ENCODE peak calls at places on chromosomes 16 and 17, in nine cellular contexts. One of them, this sample, is unnamed.
A peak's percentile ranks its signal among the peaks of the same experiment; 100 is the strongest.

GRCh38 chr16:30660424-30661251 is 2.4 kb downstream of the FBRS start:
- DNase-seq in CD8-positive, alpha-beta memory T cell: peak; percentile 61
- DNase-seq in vagina: no peak
- DNase-seq in stomach: no peak
- DNase-seq in small intestine: peak; percentile 93
- DNase-seq in neural progenitor cell: no peak
- DNase-seq in naive thymus-derived CD4-positive, alpha-beta T cell: peak; percentile 80
- DNase-seq in fibroblast of lung: no peak
- DNase-seq in lower lobe of right lung: no peak
- DNase-seq in this sample: no peak

GRCh38 chr17:41777579-41778188 is 8.8 kb downstream of the JUP start:
- DNase-seq in naive thymus-derived CD4-positive, alpha-beta T cell: no peak
- DNase-seq in fibroblast of lung: peak; percentile 98
- DNase-seq in CD8-positive, alpha-beta memory T cell: no peak
- DNase-seq in vagina: no peak
- DNase-seq in lower lobe of right lung: peak; percentile 71
- DNase-seq in small intestine: peak; percentile 50
- DNase-seq in stomach: peak; percentile 78
- DNase-seq in neural progenitor cell: no peak
- DNase-seq in this sample: peak; percentile 72

GRCh38 chr16:80862153-80862552 is 57.8 kb upstream of the CDYL2 start:
- DNase-seq in vagina: no peak
- DNase-seq in CD8-positive, alpha-beta memory T cell: no peak
- DNase-seq in stomach: no peak
- DNase-seq in naive thymus-derived CD4-positive, alpha-beta T cell: no peak
- DNase-seq in neural progenitor cell: no peak
- DNase-seq in small intestine: no peak
- DNase-seq in lower lobe of right lung: no peak
- DNase-seq in fibroblast of lung: no peak
- DNase-seq in this sample: no peak

GRCh38 chr16:57225978-57226377 is 19.1 kb upstream of the ARL2BP start:
- DNase-seq in fibroblast of lung: no peak
- DNase-seq in vagina: no peak
- DNase-seq in neural progenitor cell: no peak
- DNase-seq in lower lobe of right lung: no peak
- DNase-seq in naive thymus-derived CD4-positive, alpha-beta T cell: no peak
- DNase-seq in CD8-positive, alpha-beta memory T cell: no peak
- DNase-seq in small intestine: no peak
- DNase-seq in stomach: no peak
- DNase-seq in this sample: no peak

GRCh38 chr16:57725077-57725953 is 10.3 kb upstream of the KATNB1 start:
- DNase-seq in lower lobe of right lung: no peak
- DNase-seq in neural progenitor cell: no peak
- DNase-seq in stomach: no peak
- DNase-seq in small intestine: no peak
- DNase-seq in fibroblast of lung: no peak
- DNase-seq in vagina: no peak
- DNase-seq in CD8-positive, alpha-beta memory T cell: no peak
- DNase-seq in naive thymus-derived CD4-positive, alpha-beta T cell: no peak
- DNase-seq in this sample: no peak

GRCh38 chr16:67673712-67674580 is 7.3 kb downstream of the C16orf86 start:
- DNase-seq in stomach: peak; percentile 77
- DNase-seq in vagina: no peak
- DNase-seq in neural progenitor cell: no peak
- DNase-seq in naive thymus-derived CD4-positive, alpha-beta T cell: no peak
- DNase-seq in fibroblast of lung: peak; percentile 30
- DNase-seq in lower lobe of right lung: peak; percentile 81
- DNase-seq in CD8-positive, alpha-beta memory T cell: no peak
- DNase-seq in small intestine: peak; percentile 77
- DNase-seq in this sample: peak; percentile 71

GRCh38 chr17:72407336-72408121 is 286.7 kb downstream of the SOX9 start:
- DNase-seq in fibroblast of lung: peak; percentile 96
- DNase-seq in naive thymus-derived CD4-positive, alpha-beta T cell: no peak
- DNase-seq in stomach: peak; percentile 81
- DNase-seq in CD8-positive, alpha-beta memory T cell: no peak
- DNase-seq in neural progenitor cell: no peak
- DNase-seq in lower lobe of right lung: no peak
- DNase-seq in vagina: no peak
- DNase-seq in small intestine: peak; percentile 84
- DNase-seq in this sample: no peak

GRCh38 chr16:88534731-88535141 is 35.5 kb upstream of the ZC3H18 start:
- DNase-seq in vagina: no peak
- DNase-seq in stomach: no peak
- DNase-seq in lower lobe of right lung: peak; percentile 75
- DNase-seq in neural progenitor cell: peak; percentile 41
- DNase-seq in naive thymus-derived CD4-positive, alpha-beta T cell: no peak
- DNase-seq in small intestine: no peak
- DNase-seq in fibroblast of lung: peak; percentile 42
- DNase-seq in CD8-positive, alpha-beta memory T cell: no peak
- DNase-seq in this sample: peak; percentile 67

GRCh38 chr16:10926867-10927266 is 15.4 kb downstream of the DEXI start:
- DNase-seq in CD8-positive, alpha-beta memory T cell: no peak
- DNase-seq in neural progenitor cell: no peak
- DNase-seq in lower lobe of right lung: no peak
- DNase-seq in vagina: no peak
- DNase-seq in small intestine: no peak
- DNase-seq in naive thymus-derived CD4-positive, alpha-beta T cell: no peak
- DNase-seq in stomach: no peak
- DNase-seq in fibroblast of lung: no peak
- DNase-seq in this sample: no peak

GRCh38 chr16:10929853-10930754 is 12.2 kb downstream of the DEXI start:
- DNase-seq in CD8-positive, alpha-beta memory T cell: no peak
- DNase-seq in small intestine: no peak
- DNase-seq in fibroblast of lung: no peak
- DNase-seq in stomach: no peak
- DNase-seq in vagina: no peak
- DNase-seq in lower lobe of right lung: no peak
- DNase-seq in naive thymus-derived CD4-positive, alpha-beta T cell: no peak
- DNase-seq in neural progenitor cell: no peak
- DNase-seq in this sample: no peak

GRCh38 chr16:10926094-10926493 is 16.2 kb downstream of the DEXI start:
- DNase-seq in CD8-positive, alpha-beta memory T cell: no peak
- DNase-seq in lower lobe of right lung: no peak
- DNase-seq in vagina: no peak
- DNase-seq in stomach: no peak
- DNase-seq in fibroblast of lung: no peak
- DNase-seq in naive thymus-derived CD4-positive, alpha-beta T cell: no peak
- DNase-seq in neural progenitor cell: no peak
- DNase-seq in small intestine: no peak
- DNase-seq in this sample: no peak

GRCh38 chr16:10930755-10931093 is 11.5 kb downstream of the DEXI start:
- DNase-seq in CD8-positive, alpha-beta memory T cell: no peak
- DNase-seq in lower lobe of right lung: no peak
- DNase-seq in fibroblast of lung: no peak
- DNase-seq in vagina: no peak
- DNase-seq in naive thymus-derived CD4-positive, alpha-beta T cell: no peak
- DNase-seq in stomach: no peak
- DNase-seq in neural progenitor cell: no peak
- DNase-seq in small intestine: no peak
- DNase-seq in this sample: no peak

GRCh38 chr16:10927497-10928112 is 14.7 kb downstream of the DEXI start:
- DNase-seq in lower lobe of right lung: no peak
- DNase-seq in CD8-positive, alpha-beta memory T cell: no peak
- DNase-seq in naive thymus-derived CD4-positive, alpha-beta T cell: no peak
- DNase-seq in vagina: no peak
- DNase-seq in fibroblast of lung: no peak
- DNase-seq in small intestine: no peak
- DNase-seq in neural progenitor cell: no peak
- DNase-seq in stomach: no peak
- DNase-seq in this sample: no peak
- H3K4me3 ChIP-seq in lower lobe of right lung: no peak overlapping the region
- H3K4me3 ChIP-seq in CD8-positive, alpha-beta memory T cell: no peak overlapping the region
- H3K4me3 ChIP-seq in naive thymus-derived CD4-positive, alpha-beta T cell: no peak overlapping the region
- H3K4me3 ChIP-seq in vagina: no peak overlapping the region
- H3K4me3 ChIP-seq in fibroblast of lung: no peak overlapping the region
- H3K4me3 ChIP-seq in small intestine: no peak overlapping the region
- H3K4me3 ChIP-seq in neural progenitor cell: no peak overlapping the region
- H3K4me3 ChIP-seq in stomach: no peak overlapping the region
- H3K4me3 ChIP-seq in this sample: no peak overlapping the region

GRCh38 chr17:2368383-2368782 is 31.1 kb downstream of the SGSM2 start:
- DNase-seq in small intestine: no peak
- DNase-seq in vagina: no peak
- DNase-seq in CD8-positive, alpha-beta memory T cell: no peak
- DNase-seq in naive thymus-derived CD4-positive, alpha-beta T cell: no peak
- DNase-seq in stomach: no peak
- DNase-seq in fibroblast of lung: no peak
- DNase-seq in lower lobe of right lung: no peak
- DNase-seq in neural progenitor cell: no peak
- DNase-seq in this sample: no peak

GRCh38 chr17:2366747-2367494 is 29.6 kb downstream of the SGSM2 start:
- DNase-seq in fibroblast of lung: no peak
- DNase-seq in neural progenitor cell: peak; percentile 66
- DNase-seq in vagina: no peak
- DNase-seq in small intestine: no peak
- DNase-seq in stomach: no peak
- DNase-seq in CD8-positive, alpha-beta memory T cell: no peak
- DNase-seq in naive thymus-derived CD4-positive, alpha-beta T cell: no peak
- DNase-seq in lower lobe of right lung: no peak
- DNase-seq in this sample: no peak

GRCh38 chr17:2370211-2370589 is 30.7 kb downstream of the MNT start:
- DNase-seq in neural progenitor cell: no peak
- DNase-seq in naive thymus-derived CD4-positive, alpha-beta T cell: no peak
- DNase-seq in lower lobe of right lung: no peak
- DNase-seq in small intestine: no peak
- DNase-seq in CD8-positive, alpha-beta memory T cell: no peak
- DNase-seq in fibroblast of lung: no peak
- DNase-seq in vagina: no peak
- DNase-seq in stomach: no peak
- DNase-seq in this sample: no peak

GRCh38 chr17:2369551-2370210 is 31.2 kb downstream of the MNT start:
- DNase-seq in naive thymus-derived CD4-positive, alpha-beta T cell: no peak
- DNase-seq in CD8-positive, alpha-beta memory T cell: no peak
- DNase-seq in lower lobe of right lung: no peak
- DNase-seq in neural progenitor cell: peak; percentile 62
- DNase-seq in vagina: no peak
- DNase-seq in fibroblast of lung: peak; percentile 32
- DNase-seq in stomach: no peak
- DNase-seq in small intestine: no peak
- DNase-seq in this sample: no peak

DNA sequence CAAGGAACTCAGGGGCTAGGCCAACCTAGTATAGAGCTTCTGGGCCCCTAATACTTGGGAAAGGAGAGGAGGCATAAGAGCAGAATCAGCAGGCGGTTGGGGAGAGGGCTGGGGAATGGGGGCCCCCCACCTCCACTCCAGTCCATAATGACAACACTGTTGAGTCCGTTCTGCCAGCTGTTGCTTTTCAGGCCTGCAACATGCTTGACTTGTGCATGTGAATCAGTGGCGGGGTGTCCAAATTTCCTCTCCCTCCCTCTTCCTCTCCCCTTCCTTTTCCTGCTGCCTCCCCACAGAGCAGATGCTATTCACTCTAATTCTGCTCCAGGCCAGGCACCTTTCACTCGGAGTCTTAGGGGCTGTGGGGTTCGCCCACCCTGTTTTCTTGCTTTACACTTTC is 31.7 kb downstream of the SGSM2 start:
- DNase-seq in lower lobe of right lung: no peak
- DNase-seq in vagina: no peak
- DNase-seq in stomach: no peak
- DNase-seq in fibroblast of lung: peak; percentile 28
- DNase-seq in CD8-positive, alpha-beta memory T cell: no peak
- DNase-seq in naive thymus-derived CD4-positive, alpha-beta T cell: no peak
- DNase-seq in neural progenitor cell: no peak
- DNase-seq in small intestine: no peak
- DNase-seq in this sample: no peak
- H3K27ac ChIP-seq in lower lobe of right lung: no peak overlapping the region
- H3K27ac ChIP-seq in vagina: peak overlapping the region; percentile 53
- H3K27ac ChIP-seq in stomach: peak overlapping the region; percentile 62
- H3K27ac ChIP-seq in fibroblast of lung: no peak overlapping the region
- H3K27ac ChIP-seq in CD8-positive, alpha-beta memory T cell: no peak overlapping the region
- H3K27ac ChIP-seq in naive thymus-derived CD4-positive, alpha-beta T cell: no peak overlapping the region
- H3K27ac ChIP-seq in neural progenitor cell: no peak overlapping the region
- H3K27ac ChIP-seq in small intestine: no peak overlapping the region
- H3K27ac ChIP-seq in this sample: no peak overlapping the region

GRCh38 chr17:6427284-6427781 is 7.6 kb downstream of the AIPL1 start:
- DNase-seq in stomach: no peak
- DNase-seq in fibroblast of lung: peak; percentile 22
- DNase-seq in lower lobe of right lung: no peak
- DNase-seq in CD8-positive, alpha-beta memory T cell: no peak
- DNase-seq in naive thymus-derived CD4-positive, alpha-beta T cell: peak; percentile 64
- DNase-seq in neural progenitor cell: no peak
- DNase-seq in small intestine: peak; percentile 16
- DNase-seq in vagina: no peak
- DNase-seq in this sample: no peak

GRCh38 chr17:6428207-6428965 is 6.5 kb downstream of the AIPL1 start:
- DNase-seq in small intestine: no peak
- DNase-seq in CD8-positive, alpha-beta memory T cell: no peak
- DNase-seq in vagina: no peak
- DNase-seq in naive thymus-derived CD4-positive, alpha-beta T cell: no peak
- DNase-seq in lower lobe of right lung: no peak
- DNase-seq in stomach: no peak
- DNase-seq in fibroblast of lung: no peak
- DNase-seq in neural progenitor cell: no peak
- DNase-seq in this sample: no peak

GRCh38 chr17:6425407-6425806 is 9.5 kb downstream of the AIPL1 start:
- DNase-seq in lower lobe of right lung: no peak
- DNase-seq in small intestine: no peak
- DNase-seq in vagina: no peak
- DNase-seq in neural progenitor cell: no peak
- DNase-seq in CD8-positive, alpha-beta memory T cell: no peak
- DNase-seq in stomach: no peak
- DNase-seq in naive thymus-derived CD4-positive, alpha-beta T cell: no peak
- DNase-seq in fibroblast of lung: no peak
- DNase-seq in this sample: no peak

GRCh38 chr17:6423931-6424330 is 11.0 kb downstream of the AIPL1 start:
- DNase-seq in naive thymus-derived CD4-positive, alpha-beta T cell: no peak
- DNase-seq in lower lobe of right lung: no peak
- DNase-seq in small intestine: no peak
- DNase-seq in stomach: no peak
- DNase-seq in CD8-positive, alpha-beta memory T cell: no peak
- DNase-seq in fibroblast of lung: no peak
- DNase-seq in neural progenitor cell: no peak
- DNase-seq in vagina: no peak
- DNase-seq in this sample: no peak

GRCh38 chr17:6426356-6427101 is 8.4 kb downstream of the AIPL1 start:
- DNase-seq in lower lobe of right lung: no peak
- DNase-seq in CD8-positive, alpha-beta memory T cell: no peak
- DNase-seq in vagina: no peak
- DNase-seq in stomach: no peak
- DNase-seq in neural progenitor cell: no peak
- DNase-seq in fibroblast of lung: no peak
- DNase-seq in naive thymus-derived CD4-positive, alpha-beta T cell: no peak
- DNase-seq in small intestine: no peak
- DNase-seq in this sample: no peak
- H3K4me3 ChIP-seq in lower lobe of right lung: no peak overlapping the region
- H3K4me3 ChIP-seq in CD8-positive, alpha-beta memory T cell: no peak overlapping the region
- H3K4me3 ChIP-seq in vagina: no peak overlapping the region
- H3K4me3 ChIP-seq in stomach: no peak overlapping the region
- H3K4me3 ChIP-seq in neural progenitor cell: no peak overlapping the region
- H3K4me3 ChIP-seq in fibroblast of lung: no peak overlapping the region
- H3K4me3 ChIP-seq in naive thymus-derived CD4-positive, alpha-beta T cell: no peak overlapping the region
- H3K4me3 ChIP-seq in small intestine: no peak overlapping the region
- H3K4me3 ChIP-seq in this sample: no peak overlapping the region

DNA sequence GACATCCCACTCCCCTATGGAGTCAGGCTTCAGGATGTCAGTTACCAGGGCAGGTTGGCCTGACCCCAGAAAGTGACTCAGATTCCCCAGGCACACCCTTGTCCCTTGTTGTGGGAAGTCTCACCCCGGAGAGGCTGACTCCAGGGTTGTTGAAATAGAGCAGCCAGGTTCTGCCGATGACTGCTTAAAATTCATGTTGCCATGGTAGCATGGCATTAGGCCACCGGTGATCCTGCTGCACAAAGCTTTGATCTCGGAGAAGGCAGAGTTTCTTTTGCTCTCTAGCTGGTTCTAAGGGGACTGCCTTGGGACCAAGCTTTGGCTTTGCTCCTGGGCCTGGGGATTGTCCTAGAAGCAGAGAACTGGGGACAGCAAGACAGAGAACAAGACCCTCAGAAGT is 106.7 kb downstream of the RGS9 start:
- DNase-seq in small intestine: no peak
- DNase-seq in stomach: no peak
- DNase-seq in lower lobe of right lung: no peak
- DNase-seq in CD8-positive, alpha-beta memory T cell: no peak
- DNase-seq in fibroblast of lung: peak; percentile 36
- DNase-seq in neural progenitor cell: peak; percentile 78
- DNase-seq in vagina: no peak
- DNase-seq in naive thymus-derived CD4-positive, alpha-beta T cell: no peak
- DNase-seq in this sample: no peak
- H3K27ac ChIP-seq in small intestine: no peak overlapping the region
- H3K27ac ChIP-seq in stomach: peak overlapping the region; percentile 27
- H3K27ac ChIP-seq in lower lobe of right lung: no peak overlapping the region
- H3K27ac ChIP-seq in CD8-positive, alpha-beta memory T cell: no peak overlapping the region
- H3K27ac ChIP-seq in fibroblast of lung: no peak overlapping the region
- H3K27ac ChIP-seq in neural progenitor cell: peak overlapping the region; percentile 36
- H3K27ac ChIP-seq in vagina: no peak overlapping the region
- H3K27ac ChIP-seq in naive thymus-derived CD4-positive, alpha-beta T cell: no peak overlapping the region
- H3K27ac ChIP-seq in this sample: no peak overlapping the region

This sample was measured in pancreas.